ENCODE peak calls at places on chromosomes 7 and 10, in ten cellular contexts. Z, M, V, T, S, D, C, W, K and J are unnamed samples.

GRCh38 chr10:72328045-72328828 is 26.5 kb downstream of the DNAJB12 start:
- DNase-seq in S (no peak), M (peak; percentile 85), Z (peak; percentile 72), V (no peak), K (peak; percentile 45), W (peak; percentile 81), D (no peak), T (no peak), C (no peak), J (no peak)

GRCh38 chr10:122010405-122011050 is 21.6 kb downstream of the TACC2 start:
- DNase-seq in D (no peak), V (no peak), M (no peak), C (no peak), S (no peak), K (peak; percentile 20), W (no peak), T (no peak), Z (no peak), J (no peak)

GRCh38 chr7:94696981-94697670 is 41.2 kb upstream of the SGCE start:
- DNase-seq in W (no peak), K (peak; percentile 74), S (no peak), T (no peak), D (no peak), V (no peak), M (no peak), Z (peak; percentile 96), C (no peak), J (no peak)

GRCh38 chr7:127504715-127505114 is 80.7 kb downstream of the GCC1 start:
- DNase-seq in W (peak; percentile 23), Z (peak; percentile 34), T (peak; percentile 18), V (peak; percentile 3), K (no peak), M (peak; percentile 54), S (peak; percentile 29), C (peak; percentile 22), D (peak; percentile 45), J (no peak)

GRCh38 chr10:19730071-19730470 is 86.2 kb upstream of the PLXDC2 start:
- DNase-seq in D (no peak), Z (peak; percentile 65), C (no peak), K (peak; percentile 8), V (no peak), W (no peak), M (no peak), T (no peak), S (no peak), J (no peak)

GRCh38 chr7:70598976-70599375 is 533.0 kb upstream of the GALNT17 start:
- DNase-seq in W (no peak), D (no peak), S (no peak), M (no peak), K (peak; percentile 68), T (no peak), Z (peak; percentile 70), C (no peak), V (no peak), J (no peak)

GRCh38 chr10:102068216-102068615 is 3.1 kb downstream of the HPS6 start:
- DNase-seq in Z (peak; percentile 37), K (peak; percentile 27), C (no peak), S (no peak), T (no peak), M (no peak), V (no peak), D (no peak), W (peak; percentile 34), J (no peak)

GRCh38 chr10:49011756-49012155 is 72.1 kb upstream of the LRRC18 start:
- DNase-seq in S (no peak), K (no peak), W (no peak), C (no peak), Z (no peak), V (no peak), T (no peak), D (no peak), M (no peak), J (no peak)

GRCh38 chr7:56063500-56063881 is 595 bp upstream of the SUMF2 start:
- DNase-seq in D (no peak), S (no peak), C (no peak), V (no peak), K (no peak), Z (no peak), W (no peak), M (no peak), T (no peak), J (no peak)